ENCODE peak calls at places on chromosomes 1 and 21, in eight cellular contexts. B, F, O, M, J, A, W and P are unnamed samples.

GRCh38 chr1:10915594-10915993 is 96.9 kb upstream of the TARDBP start:
- DNase-seq in F (no peak), W (no peak), B (no peak), O (no peak), J (no peak), A (no peak), M (no peak), P (no peak)

GRCh38 chr1:70528591-70529333 is 117.7 kb downstream of the CTH start:
- DNase-seq in M (peak), B (peak), W (no peak), A (no peak), J (peak), O (peak), F (peak), P (peak)

GRCh38 chr1:167237000-167237399 is 16.3 kb downstream of the POU2F1 start:
- DNase-seq in W (no peak), B (no peak), O (no peak), F (no peak), J (no peak), A (no peak), M (no peak), P (no peak)

GRCh38 chr21:40386301-40386911 is 460.6 kb downstream of the DSCAM start:
- DNase-seq in F (peak), M (peak), B (peak), O (peak), W (no peak), J (peak), A (peak), P (no peak)

GRCh38 chr1:204751480-204751879 is 65.9 kb upstream of the LRRN2 start:
- DNase-seq in J (no peak), B (no peak), W (no peak), A (no peak), M (no peak), O (no peak), F (no peak), P (no peak)

GRCh38 chr1:93257889-93258288 is 77.4 kb downstream of the CCDC18 start:
- DNase-seq in F (no peak), O (no peak), B (no peak), M (no peak), J (no peak), A (no peak), W (no peak), P (no peak)

GRCh38 chr1:21816602-21817302 is 4.7 kb downstream of the LDLRAD2 start:
- DNase-seq in B (no peak), W (peak), F (peak), A (no peak), M (peak), O (peak), J (no peak), P (peak)

GRCh38 chr1:17861685-17862084 is 106.6 kb downstream of the ACTL8 start:
- DNase-seq in J (peak), W (no peak), B (no peak), A (no peak), O (no peak), F (peak), M (no peak), P (no peak)

GRCh38 chr1:219266524-219266923 is 92.8 kb downstream of the LYPLAL1 start:
- DNase-seq in A (no peak), B (no peak), O (peak), F (no peak), M (no peak), W (no peak), J (no peak), P (no peak)

GRCh38 chr1:21337010-21337437 is 46.8 kb upstream of the ECE1 start:
- DNase-seq in F (no peak), W (no peak), A (no peak), J (no peak), B (no peak), O (no peak), M (no peak), P (no peak)

GRCh38 chr1:79695133-79695532 is 688.6 kb upstream of the ADGRL4 start:
- DNase-seq in F (no peak), B (no peak), M (no peak), W (no peak), O (no peak), A (no peak), J (no peak), P (no peak)

GRCh38 chr1:203290261-203291089 is 14.8 kb upstream of the BTG2 start:
- DNase-seq in O (peak), A (peak), F (peak), M (peak), W (no peak), B (peak), J (peak), P (peak)

GRCh38 chr1:107430540-107431228 is 289.8 kb downstream of the NTNG1 start:
- DNase-seq in O (peak), F (peak), B (peak), J (peak), M (peak), W (no peak), A (no peak), P (peak)

GRCh38 chr1:156691665-156692408 is 13.5 kb downstream of the CRABP2 start:
- DNase-seq in M (peak), W (no peak), F (no peak), O (peak), J (no peak), A (no peak), B (no peak), P (no peak)

GRCh38 chr1:53334312-53334711 is 6.4 kb upstream of the LRP8 start:
- DNase-seq in B (no peak), A (no peak), M (no peak), F (no peak), W (no peak), O (no peak), J (no peak), P (no peak)

GRCh38 chr1:21189906-21190500 is 13.3 kb upstream of the EIF4G3 start:
- DNase-seq in O (no peak), A (no peak), W (no peak), J (no peak), F (no peak), B (no peak), M (no peak), P (no peak)

GRCh38 chr1:101199637-101199982 is 37.2 kb upstream of the S1PR1 start:
- DNase-seq in W (no peak), B (no peak), F (no peak), M (no peak), A (no peak), O (no peak), J (no peak), P (no peak)

GRCh38 chr1:43716559-43717281 is 9.4 kb downstream of the ST3GAL3 start:
- DNase-seq in W (no peak), M (no peak), F (no peak), B (no peak), A (no peak), J (no peak), O (no peak), P (no peak)

GRCh38 chr1:109892476-109893368 is 17.9 kb upstream of the CSF1 start:
- DNase-seq in O (peak), B (no peak), M (peak), W (no peak), J (no peak), A (no peak), F (peak), P (peak)

GRCh38 chr1:111596499-111596898 is 23.1 kb upstream of the RAP1A start:
- DNase-seq in F (no peak), M (no peak), A (no peak), W (no peak), B (no peak), J (no peak), O (no peak), P (no peak)

GRCh38 chr1:116390195-116390594 is 17.2 kb downstream of the ATP1A1 start:
- DNase-seq in B (no peak), W (no peak), J (no peak), A (no peak), O (no peak), F (no peak), M (no peak), P (no peak)

GRCh38 chr1:67737875-67738274 is 52.9 kb downstream of the GADD45A start:
- DNase-seq in M (no peak), J (no peak), B (no peak), O (no peak), W (no peak), A (no peak), F (no peak), P (no peak)

GRCh38 chr1:117077267-117077666 is 17.1 kb downstream of the TTF2 start:
- DNase-seq in O (peak), F (peak), B (no peak), J (peak), W (peak), M (peak), A (no peak), P (peak)

GRCh38 chr1:210311726-210312493 is 16.8 kb upstream of the HHAT start:
- DNase-seq in F (peak), W (no peak), M (no peak), J (no peak), O (no peak), B (peak), A (no peak), P (peak)

DNA sequence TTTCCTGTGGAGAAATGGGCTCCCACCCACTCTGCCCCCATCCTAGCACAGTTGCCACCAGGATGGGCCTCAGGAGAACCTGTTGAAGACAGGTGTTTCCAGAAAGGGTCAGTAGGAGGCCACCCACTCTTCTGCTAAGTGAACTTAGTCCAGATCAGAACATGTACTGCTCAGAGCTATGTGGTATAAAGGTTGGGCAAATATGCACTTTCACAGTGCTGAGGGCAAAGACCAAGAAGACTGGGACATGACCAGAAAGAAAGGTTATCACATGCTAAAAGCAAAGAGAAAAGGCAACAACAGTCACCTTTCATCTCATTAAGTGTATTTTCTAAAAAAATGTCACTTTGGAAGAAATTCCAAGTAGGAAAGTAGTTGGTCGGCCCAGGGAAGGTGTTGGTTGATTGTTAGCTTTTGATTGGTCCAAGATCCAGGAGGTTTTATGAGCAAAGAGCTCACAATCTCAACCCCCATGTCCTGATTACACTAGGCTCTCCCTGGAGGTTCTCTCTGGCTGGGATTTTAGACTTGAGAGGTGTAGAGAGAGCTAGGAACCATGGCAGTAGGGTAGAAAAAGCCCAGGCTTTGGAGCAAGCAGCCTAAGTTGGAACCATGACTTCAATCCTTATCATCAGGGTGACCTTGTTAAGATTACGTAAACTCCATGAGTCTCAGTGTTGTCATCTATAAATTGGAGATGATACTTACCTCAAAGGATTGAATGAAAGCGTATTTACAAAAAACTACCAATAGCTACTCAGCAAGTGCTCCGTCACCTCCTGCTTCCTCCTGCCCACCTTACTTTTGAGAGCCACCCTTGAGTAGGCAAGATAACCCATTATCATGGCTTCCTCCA is 102.6 kb downstream of the GLUL start:
- DNase-seq in W (no peak), F (no peak), J (no peak), B (no peak), O (no peak), A (no peak), M (peak), P (no peak)
- H3K4me3 ChIP-seq in W (no peak), F (no peak), J (no peak), B (no peak), O (no peak), A (no peak), M (no peak), P (no peak)

GRCh38 chr1:32893198-32894018 is 7.1 kb downstream of the HPCA start:
- DNase-seq in A (peak), F (peak), O (peak), B (no peak), J (peak), M (peak), W (no peak), P (peak)
- TF ChIP-seq CTCF in A (no peak), F (peak), O (no peak), B (no peak), J (peak), M (peak), W (peak), P (no peak)

DNA sequence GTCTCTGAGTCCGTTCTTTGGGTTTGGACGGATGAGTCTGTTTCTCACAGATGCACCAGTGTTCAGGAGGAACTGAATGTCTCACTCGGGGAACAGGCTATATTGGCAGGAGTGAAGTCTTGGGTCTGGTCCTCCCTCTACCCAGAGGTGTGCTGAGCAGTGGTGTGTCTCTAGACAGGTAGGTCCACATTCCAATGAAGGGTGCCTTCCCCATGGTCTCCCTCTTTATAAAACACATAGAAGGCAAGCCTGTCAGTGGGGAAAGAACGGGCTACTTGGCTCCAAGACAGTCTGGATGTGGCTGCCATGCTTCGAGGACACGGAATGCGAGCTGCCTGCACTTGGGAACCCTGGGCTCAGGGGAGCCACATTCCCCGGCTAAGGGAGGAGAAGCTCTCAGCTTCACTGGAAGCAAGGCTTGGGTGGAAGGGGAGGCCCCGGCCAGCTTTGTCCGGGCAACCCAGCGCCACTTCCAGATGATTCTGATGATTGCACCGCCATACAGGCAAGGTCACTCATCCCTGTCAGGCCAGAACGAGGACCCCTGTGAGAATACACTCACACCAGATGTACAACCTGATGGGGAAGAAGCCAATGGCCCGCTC is 29.7 kb upstream of the RIPK4 start:
- DNase-seq in A (no peak), F (no peak), J (no peak), W (no peak), M (no peak), B (no peak), O (no peak), P (no peak)
- H3K4me3 ChIP-seq in A (no peak), F (no peak), J (no peak), W (no peak), M (no peak), B (no peak), O (no peak), P (no peak)

DNA sequence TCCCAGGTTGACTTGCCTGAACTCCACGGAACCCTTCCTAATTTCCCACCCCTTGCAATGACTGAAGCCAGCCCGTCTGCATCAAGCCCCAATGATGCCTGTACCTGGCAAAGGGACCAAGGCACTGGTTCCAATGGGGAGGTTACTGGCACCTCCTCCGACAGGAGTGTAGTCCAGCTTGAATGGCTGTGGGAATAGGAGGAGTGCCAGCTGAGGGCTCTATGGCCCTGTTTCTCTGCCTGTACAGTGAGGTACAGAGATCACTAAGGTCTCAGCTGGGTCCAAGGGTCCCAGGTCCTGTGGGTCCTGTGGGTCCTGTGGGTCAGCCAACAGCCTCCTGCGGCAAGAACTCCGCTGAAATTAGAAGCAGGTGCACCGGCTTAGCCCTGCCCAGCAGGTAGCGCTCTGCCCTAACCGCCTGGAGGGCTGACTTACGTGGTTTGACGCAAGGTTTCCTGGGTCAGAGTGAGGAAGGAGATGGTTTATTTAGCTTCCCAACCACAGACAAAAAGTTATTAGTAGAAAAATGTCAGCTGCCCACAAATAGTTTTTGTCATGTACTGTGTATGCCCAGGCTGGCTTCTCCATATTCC is 9.9 kb upstream of the SPRR4 start:
- DNase-seq in M (no peak), W (no peak), F (no peak), O (no peak), B (no peak), J (no peak), A (no peak), P (no peak)
- TF ChIP-seq CTCF in M (no peak), W (no peak), F (no peak), O (peak), B (no peak), J (no peak), A (no peak), P (no peak)